ENCODE peak calls at places on chromosome X, in four cellular contexts. S is H1, E is HepG2, Y is GM12878. J is an unnamed sample.

GRCh38 chrX:120790118-120790517 is 85.5 kb downstream of the CT47B1 start:
- DNase-seq in S (no peak), E (peak), Y (peak), J (peak)

GRCh38 chrX:106932492-106932923 is 12.3 kb downstream of the CLDN2 start:
- DNase-seq in E (peak), Y (no peak), S (no peak), J (no peak)

GRCh38 chrX:82087699-82088098 is 885.8 kb downstream of the SH3BGRL start:
- DNase-seq in S (no peak), Y (no peak), E (no peak), J (no peak)

GRCh38 chrX:131045786-131046185 is 12.4 kb upstream of the ARHGAP36 start:
- DNase-seq in Y (no peak), S (no peak), E (no peak), J (no peak)

GRCh38 chrX:74422029-74422352 is 698 bp downstream of the SLC16A2 start:
- DNase-seq in S (no peak), E (no peak), Y (no peak), J (no peak)

GRCh38 chrX:95764972-95765451 is 919.6 kb upstream of the DIAPH2 start:
- DNase-seq in Y (no peak), S (no peak), E (peak), J (no peak)

GRCh38 chrX:104351173-104351769 is 96.5 kb upstream of the ESX1 start:
- DNase-seq in E (no peak), Y (no peak), S (no peak), J (no peak)

GRCh38 chrX:44744828-44745227 is 99.0 kb upstream of the DUSP21 start:
- DNase-seq in Y (no peak), S (no peak), E (no peak), J (no peak)

GRCh38 chrX:50638123-50638522 is 167.5 kb upstream of the DGKK start:
- DNase-seq in Y (no peak), E (no peak), S (no peak), J (no peak)

GRCh38 chrX:26631385-26631784 is 415.4 kb downstream of the MAGEB5 start:
- DNase-seq in Y (no peak), S (no peak), E (no peak), J (no peak)

GRCh38 chrX:39998636-39999406 is 98.9 kb downstream of the BCOR start:
- DNase-seq in S (no peak), E (no peak), Y (no peak), J (no peak)

GRCh38 chrX:153539171-153539978 is 21.9 kb downstream of the ATP2B3 start:
- DNase-seq in S (peak), E (peak), Y (no peak), J (peak)
- TF ChIP-seq CREB1 in S (no peak), E (no peak), Y (no peak), J (peak)

DNA sequence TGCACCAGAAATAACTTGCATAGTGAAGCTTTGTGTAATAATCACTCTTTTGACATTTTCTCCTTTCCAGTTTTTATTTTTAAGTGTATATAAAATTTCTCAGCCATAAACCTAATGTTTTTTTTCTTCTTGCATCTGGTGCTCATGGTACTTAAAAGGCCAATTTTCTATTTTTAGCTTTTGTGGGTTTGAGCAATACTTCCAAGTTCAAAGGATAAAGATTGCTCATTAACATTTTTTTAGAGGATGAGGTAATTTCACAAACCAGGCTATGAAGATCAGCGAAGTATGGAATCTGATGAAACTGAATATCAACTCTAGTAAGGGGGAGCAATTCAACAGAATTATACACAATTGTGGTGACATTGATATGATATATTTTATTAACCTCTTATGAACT is 25.8 kb upstream of the KLHL34 start:
- DNase-seq in S (no peak), E (no peak), Y (no peak), J (no peak)
- TF ChIP-seq JUND in S (no peak), E (no peak), Y (no peak), J (no peak)

GRCh38 chrX:128458888-128459287 is 406.7 kb upstream of the ACTRT1 start:
- DNase-seq in E (no peak), S (no peak), Y (no peak), J (no peak)
- TF ChIP-seq CREB1 in E (no peak), S (no peak), Y (no peak), J (no peak)

GRCh38 chrX:51643377-51643776 is 24.7 kb upstream of the CENPVL3 start:
- DNase-seq in E (no peak), Y (no peak), S (no peak), J (no peak)

DNA sequence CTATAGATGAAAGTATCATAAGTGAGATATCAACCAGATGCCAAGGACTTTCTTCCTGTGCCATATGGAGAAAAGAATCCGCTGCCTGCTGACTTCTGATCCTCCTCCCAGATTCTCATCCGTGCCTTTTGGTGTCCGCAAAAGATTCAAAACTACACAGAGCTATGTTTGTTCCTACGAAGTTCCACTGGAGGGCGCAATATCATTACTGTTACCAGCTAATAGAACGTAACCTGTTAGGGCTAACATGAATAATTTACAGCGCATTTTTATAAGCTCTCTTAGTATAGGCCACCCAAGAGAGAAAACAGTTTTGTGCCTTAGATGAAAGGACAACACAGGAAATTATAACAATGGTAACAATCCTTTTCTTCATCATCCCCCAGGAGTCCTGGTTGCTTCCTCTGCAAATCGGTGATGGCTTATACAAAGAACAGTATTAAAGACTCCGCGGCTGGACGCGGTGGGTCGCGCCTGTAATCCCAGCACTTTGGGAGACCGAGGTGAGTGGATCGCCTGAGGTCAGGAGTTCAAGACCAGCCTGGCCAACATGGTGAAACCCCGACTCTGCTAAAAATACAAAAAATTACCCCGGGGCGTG is 22.8 kb upstream of the CENPVL3 start:
- DNase-seq in S (no peak), Y (no peak), E (peak), J (peak)
- TF ChIP-seq JUND in S (no peak), Y (no peak), E (no peak), J (no peak)

GRCh38 chrX:68997461-68997860 is 167.8 kb downstream of the PJA1 start:
- DNase-seq in S (no peak), E (no peak), Y (no peak), J (no peak)

GRCh38 chrX:68995386-68995779 is 166.6 kb downstream of the EFNB1 start:
- DNase-seq in Y (no peak), E (no peak), S (no peak), J (no peak)

GRCh38 chrX:68994883-68995255 is 166.0 kb downstream of the EFNB1 start:
- DNase-seq in S (no peak), Y (no peak), E (no peak), J (no peak)

GRCh38 chrX:68994135-68994882 is 165.5 kb downstream of the EFNB1 start:
- DNase-seq in S (no peak), Y (no peak), E (no peak), J (no peak)

GRCh38 chrX:68995780-68996551 is 167.1 kb downstream of the EFNB1 start:
- DNase-seq in Y (no peak), E (peak), S (no peak), J (no peak)
- TF ChIP-seq CREB1 in Y (no peak), E (no peak), S (no peak), J (no peak)

DNA sequence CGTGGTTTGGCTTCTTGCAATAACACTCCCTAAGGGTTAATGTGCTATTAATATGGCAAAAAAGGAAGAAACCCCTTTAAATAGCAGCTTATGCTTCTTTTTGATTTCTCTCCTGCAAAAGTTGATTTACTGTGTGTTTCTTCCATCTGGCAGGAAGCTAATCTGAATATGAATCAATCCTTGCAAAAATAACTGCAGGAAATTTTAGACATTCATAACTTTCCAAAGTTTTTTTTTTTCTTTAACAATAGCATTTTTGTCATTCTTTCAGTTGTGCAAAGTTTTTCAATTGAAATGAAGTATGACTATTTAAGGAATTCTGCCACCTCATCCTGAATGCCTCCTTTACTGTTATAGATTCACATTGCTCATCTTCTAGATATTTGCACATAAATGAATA is 115.6 kb downstream of the SPANXA1 start:
- DNase-seq in S (no peak), E (no peak), Y (no peak), J (no peak)
- TF ChIP-seq JUND in S (no peak), E (no peak), Y (no peak), J (no peak)

GRCh38 chrX:23811135-23811781 is 28.3 kb downstream of the SAT1 start:
- DNase-seq in E (no peak), S (no peak), Y (no peak), J (no peak)
- TF ChIP-seq CREB1 in E (no peak), S (no peak), Y (no peak), J (no peak)

GRCh38 chrX:9647475-9647874 is 118.2 kb downstream of the GPR143 start:
- DNase-seq in E (no peak), Y (no peak), S (no peak), J (no peak)
- TF ChIP-seq JUND in E (no peak), Y (no peak), S (no peak), J (no peak)

DNA sequence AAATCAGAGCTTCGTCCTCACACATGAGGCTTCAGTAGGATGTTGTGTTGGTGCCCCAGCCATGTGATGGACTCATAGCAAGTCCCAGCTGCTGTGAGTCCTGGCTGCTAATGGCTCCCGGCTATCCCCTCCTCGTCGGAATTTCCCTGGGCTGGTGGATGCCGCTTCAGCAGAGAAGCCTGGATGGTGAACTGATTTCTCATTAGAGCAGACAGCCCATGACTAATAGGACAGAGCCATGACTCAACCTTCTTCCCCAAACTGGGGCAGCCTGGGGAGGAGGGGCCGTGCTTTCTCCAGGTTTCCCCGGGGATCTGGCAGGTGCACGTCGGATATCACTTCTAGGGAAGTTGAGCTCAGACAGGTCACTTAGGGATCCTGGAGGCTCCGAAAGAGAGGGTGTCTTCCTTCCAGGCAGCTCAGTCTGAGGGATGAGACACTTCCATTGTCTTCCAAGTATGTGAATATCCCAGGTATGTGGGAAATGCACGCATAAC is 112.7 kb downstream of the ASMT start:
- DNase-seq in Y (no peak), S (peak), E (peak), J (no peak)
- TF ChIP-seq CREB1 in Y (no peak), S (no peak), E (no peak), J (no peak)

GRCh38 chrX:68079961-68080360 is 353.3 kb downstream of the OPHN1 start:
- DNase-seq in Y (no peak), E (no peak), S (no peak), J (no peak)

GRCh38 chrX:68090266-68090665 is 343.0 kb downstream of the OPHN1 start:
- DNase-seq in S (no peak), Y (no peak), E (no peak), J (no peak)

GRCh38 chrX:68083510-68083909 is 349.8 kb downstream of the OPHN1 start:
- DNase-seq in S (no peak), Y (no peak), E (no peak), J (no peak)

DNA sequence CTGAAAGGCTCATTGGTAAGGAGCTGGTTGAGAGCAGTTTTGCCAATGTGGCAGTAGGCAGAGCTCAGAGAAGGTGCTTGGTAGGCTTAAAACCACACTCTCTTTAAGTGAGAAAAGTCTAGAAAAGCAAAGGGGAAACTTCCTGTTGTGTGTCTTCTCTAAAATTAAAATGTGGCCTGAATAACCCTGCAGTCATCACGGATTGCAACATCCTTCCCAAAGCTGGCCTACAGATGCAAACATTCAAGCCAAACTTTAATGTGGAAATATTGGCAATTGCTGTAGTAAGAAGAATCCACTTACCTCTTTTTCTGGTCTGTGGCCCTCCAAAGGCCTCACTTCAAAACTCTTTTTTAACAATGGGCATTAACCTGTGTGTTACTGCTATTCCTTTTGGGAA is 348.5 kb downstream of the OPHN1 start:
- DNase-seq in S (no peak), Y (no peak), E (no peak), J (no peak)
- TF ChIP-seq JUND in S (no peak), Y (no peak), E (no peak), J (no peak)